ENCODE peak calls at places on chromosomes 6 and 20, in five cellular contexts. One of them, this sample, is unnamed.
A peak's percentile ranks its signal among the peaks of the same experiment; 100 is the strongest.

GRCh38 chr6:21426841-21427490 is 166.6 kb upstream of the SOX4 start:
- DNase-seq in body of pancreas: no peak
- DNase-seq in heart left ventricle: no peak
- DNase-seq in HCT116: no peak
- DNase-seq in esophagus squamous epithelium: no peak
- DNase-seq in this sample: no peak

GRCh38 chr6:2237001-2237400 is 8.4 kb downstream of the GMDS start:
- DNase-seq in esophagus squamous epithelium: no peak
- DNase-seq in heart left ventricle: no peak
- DNase-seq in body of pancreas: no peak
- DNase-seq in HCT116: no peak
- DNase-seq in this sample: no peak

GRCh38 chr6:76837564-76837963 is 625.7 kb downstream of the HTR1B start:
- DNase-seq in HCT116: no peak
- DNase-seq in body of pancreas: no peak
- DNase-seq in esophagus squamous epithelium: no peak
- DNase-seq in heart left ventricle: no peak
- DNase-seq in this sample: no peak

GRCh38 chr6:79384845-79385244 is 150.4 kb upstream of the HMGN3 start:
- DNase-seq in esophagus squamous epithelium: no peak
- DNase-seq in body of pancreas: no peak
- DNase-seq in heart left ventricle: no peak
- DNase-seq in HCT116: no peak
- DNase-seq in this sample: no peak

GRCh38 chr6:7652957-7653356 is 63.0 kb downstream of the SNRNP48 start:
- DNase-seq in body of pancreas: no peak
- DNase-seq in heart left ventricle: no peak
- DNase-seq in HCT116: no peak
- DNase-seq in esophagus squamous epithelium: no peak
- DNase-seq in this sample: no peak

GRCh38 chr6:29992792-29993191 is 50.5 kb downstream of the HLA-A start:
- DNase-seq in heart left ventricle: no peak
- DNase-seq in HCT116: peak; percentile 27
- DNase-seq in body of pancreas: no peak
- DNase-seq in esophagus squamous epithelium: no peak
- DNase-seq in this sample: no peak

GRCh38 chr20:37384683-37385174 is 38.8 kb downstream of the SRC start:
- DNase-seq in body of pancreas: peak; percentile 58
- DNase-seq in HCT116: no peak
- DNase-seq in heart left ventricle: peak; percentile 61
- DNase-seq in esophagus squamous epithelium: no peak
- DNase-seq in this sample: peak; percentile 81

GRCh38 chr6:29509239-29509638 is 21.5 kb upstream of the MAS1L start:
- DNase-seq in heart left ventricle: no peak
- DNase-seq in esophagus squamous epithelium: no peak
- DNase-seq in HCT116: no peak
- DNase-seq in body of pancreas: no peak
- DNase-seq in this sample: no peak

GRCh38 chr6:14246876-14247275 is 129.3 kb downstream of the CD83 start:
- DNase-seq in body of pancreas: no peak
- DNase-seq in heart left ventricle: no peak
- DNase-seq in HCT116: no peak
- DNase-seq in esophagus squamous epithelium: no peak
- DNase-seq in this sample: no peak

GRCh38 chr6:137342607-137343186 is 123.5 kb upstream of the IFNGR1 start:
- DNase-seq in body of pancreas: no peak
- DNase-seq in esophagus squamous epithelium: no peak
- DNase-seq in heart left ventricle: no peak
- DNase-seq in HCT116: no peak
- DNase-seq in this sample: no peak

GRCh38 chr6:29965873-29966601 is 23.7 kb downstream of the HLA-A start:
- DNase-seq in HCT116: peak; percentile 91
- DNase-seq in esophagus squamous epithelium: no peak
- DNase-seq in heart left ventricle: peak; percentile 92
- DNase-seq in body of pancreas: peak; percentile 89
- DNase-seq in this sample: peak; percentile 75

GRCh38 chr6:150715132-150715531 is 115.4 kb downstream of the PLEKHG1 start:
- DNase-seq in esophagus squamous epithelium: no peak
- DNase-seq in body of pancreas: no peak
- DNase-seq in HCT116: no peak
- DNase-seq in heart left ventricle: no peak
- DNase-seq in this sample: no peak

GRCh38 chr20:3316131-3316530 is 77.1 kb upstream of the SLC4A11 start:
- DNase-seq in heart left ventricle: no peak
- DNase-seq in HCT116: no peak
- DNase-seq in esophagus squamous epithelium: no peak
- DNase-seq in body of pancreas: no peak
- DNase-seq in this sample: no peak

GRCh38 chr20:57526067-57526884 is 1.3 kb upstream of the CTCFL start:
- DNase-seq in esophagus squamous epithelium: no peak
- DNase-seq in body of pancreas: no peak
- DNase-seq in HCT116: peak; percentile 15
- DNase-seq in heart left ventricle: no peak
- DNase-seq in this sample: no peak

GRCh38 chr6:158825951-158826306 is 6.8 kb upstream of the EZR start:
- DNase-seq in heart left ventricle: peak; percentile 44
- DNase-seq in esophagus squamous epithelium: no peak
- DNase-seq in body of pancreas: no peak
- DNase-seq in HCT116: no peak
- DNase-seq in this sample: no peak

GRCh38 chr6:93447874-93448273 is 28.5 kb upstream of the EPHA7 start:
- DNase-seq in HCT116: no peak
- DNase-seq in esophagus squamous epithelium: no peak
- DNase-seq in heart left ventricle: no peak
- DNase-seq in body of pancreas: no peak
- DNase-seq in this sample: no peak

GRCh38 chr20:2400290-2400689 is 19.6 kb downstream of the TGM6 start:
- DNase-seq in HCT116: no peak
- DNase-seq in esophagus squamous epithelium: no peak
- DNase-seq in body of pancreas: no peak
- DNase-seq in heart left ventricle: no peak
- DNase-seq in this sample: no peak

GRCh38 chr20:38168791-38169589 is 3.9 kb upstream of the TGM2 start:
- DNase-seq in HCT116: no peak
- DNase-seq in body of pancreas: no peak
- DNase-seq in esophagus squamous epithelium: no peak
- DNase-seq in heart left ventricle: peak; percentile 66
- DNase-seq in this sample: no peak

GRCh38 chr6:151763938-151764680 is 43.4 kb upstream of the ESR1 start:
- DNase-seq in HCT116: peak; percentile 53
- DNase-seq in body of pancreas: peak; percentile 92
- DNase-seq in esophagus squamous epithelium: no peak
- DNase-seq in heart left ventricle: peak; percentile 95
- DNase-seq in this sample: peak; percentile 94
- H3K36me3 ChIP-seq in HCT116: no peaks in the 10 kb centered on the region
- H3K36me3 ChIP-seq in body of pancreas: no peaks in the 10 kb centered on the region
- H3K36me3 ChIP-seq in esophagus squamous epithelium: no peaks in the 10 kb centered on the region
- H3K36me3 ChIP-seq in heart left ventricle: no peaks in the 10 kb centered on the region
- H3K36me3 ChIP-seq in this sample: no peaks in the 10 kb centered on the region

GRCh38 chr6:43235841-43236240 is 6.6 kb upstream of the DNPH1 start:
- DNase-seq in HCT116: no peak
- DNase-seq in heart left ventricle: no peak
- DNase-seq in body of pancreas: no peak
- DNase-seq in esophagus squamous epithelium: no peak
- DNase-seq in this sample: no peak
- TF ChIP-seq CTCF in HCT116: no peak
- TF ChIP-seq CTCF in heart left ventricle: no peak
- TF ChIP-seq CTCF in body of pancreas: no peak
- TF ChIP-seq CTCF in esophagus squamous epithelium: no peak
- TF ChIP-seq CTCF in this sample: no peak

GRCh38 chr6:156583083-156583482 is 194.1 kb upstream of the ARID1B start:
- DNase-seq in body of pancreas: no peak
- DNase-seq in HCT116: no peak
- DNase-seq in heart left ventricle: no peak
- DNase-seq in esophagus squamous epithelium: no peak
- DNase-seq in this sample: no peak
- TF ChIP-seq POLR2A in body of pancreas: no peak
- TF ChIP-seq POLR2A in HCT116: no peak
- TF ChIP-seq POLR2A in heart left ventricle: no peak
- TF ChIP-seq POLR2A in esophagus squamous epithelium: no peak
- TF ChIP-seq POLR2A in this sample: no peak

GRCh38 chr20:58668901-58669286 is 17.8 kb downstream of the STX16 start:
- DNase-seq in heart left ventricle: no peak
- DNase-seq in esophagus squamous epithelium: no peak
- DNase-seq in body of pancreas: no peak
- DNase-seq in HCT116: no peak
- DNase-seq in this sample: no peak
- H3K36me3 ChIP-seq in heart left ventricle: peaks cover 13% of the 10 kb centered on the region
- H3K36me3 ChIP-seq in esophagus squamous epithelium: peaks cover 92% of the 10 kb centered on the region
- H3K36me3 ChIP-seq in body of pancreas: no peaks in the 10 kb centered on the region
- H3K36me3 ChIP-seq in HCT116: peaks cover 49% of the 10 kb centered on the region
- H3K36me3 ChIP-seq in this sample: no peaks in the 10 kb centered on the region

DNA sequence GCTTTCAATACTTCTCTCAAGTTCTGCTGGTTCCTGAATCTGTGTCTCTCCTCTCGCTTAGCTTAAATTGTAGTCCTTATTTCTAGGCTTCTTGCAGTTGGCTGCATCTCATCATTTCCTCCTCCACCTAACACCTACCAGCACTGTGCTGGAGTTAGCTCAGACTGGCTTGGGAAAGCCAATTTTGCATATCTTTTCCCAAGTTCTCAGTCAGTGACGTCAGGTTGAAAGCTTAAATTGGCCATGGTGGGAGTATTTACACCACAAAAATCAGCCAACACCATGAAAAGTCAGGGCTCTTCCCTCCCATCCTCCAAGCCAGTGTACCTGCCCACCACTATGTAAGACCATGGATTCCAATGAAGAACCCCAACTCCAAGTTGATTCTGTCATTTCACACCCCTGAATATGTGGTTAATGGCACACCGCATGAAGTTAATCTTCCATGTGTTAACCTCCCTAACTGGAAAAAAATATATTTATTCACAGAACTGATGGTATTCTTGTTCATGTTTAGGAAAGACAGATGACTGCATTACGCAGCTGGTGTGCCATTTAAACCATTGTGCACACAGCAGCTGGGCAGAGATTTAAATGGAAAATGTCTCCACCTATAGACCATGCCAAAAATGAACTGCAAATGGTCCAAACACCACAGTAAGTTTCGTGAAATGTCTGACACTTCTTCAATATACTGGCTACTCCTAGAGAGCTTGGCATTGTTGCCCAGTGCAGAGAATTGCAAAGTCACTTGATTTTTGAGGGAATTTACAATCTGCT is 274.1 kb upstream of the MAP3K7 start:
- DNase-seq in esophagus squamous epithelium: no peak
- DNase-seq in body of pancreas: no peak
- DNase-seq in heart left ventricle: no peak
- DNase-seq in HCT116: no peak
- DNase-seq in this sample: no peak
- TF ChIP-seq CTCF in esophagus squamous epithelium: no peak
- TF ChIP-seq CTCF in body of pancreas: peak; percentile 29
- TF ChIP-seq CTCF in heart left ventricle: no peak
- TF ChIP-seq CTCF in HCT116: peak; percentile 24
- TF ChIP-seq CTCF in this sample: no peak